ENCODE peak calls at places on chromosome 21, in five cellular contexts. G is stimulated activated CD4-positive, alpha-beta T cell treated with anti-CD3 and anti-CD28 coated beads, Interleukin-1b, Interleukin-23, amount 100 ng/mL, for 24 hours; U is A172; R is fibroblast of pulmonary artery; X is activated T-cell treated with anti-CD3 and anti-CD28 coated beads, Interleukin-2, amount 50 U/mL, for 72 hours. D is an unnamed sample.

GRCh38 chr21:42574234-42575027 is 60.8 kb downstream of the SLC37A1 start:
- DNase-seq in G (no peak), U (no peak), R (peak; percentile 35), X (no peak), D (no peak)

GRCh38 chr21:16308269-16308668 is 578.5 kb downstream of the USP25 start:
- DNase-seq in G (no peak), U (peak; percentile 52), R (peak; percentile 21), X (no peak), D (peak; percentile 76)

GRCh38 chr21:10273196-10273595 is 248.2 kb upstream of the TPTE start:
- DNase-seq in G (no peak), U (no peak), R (peak; percentile 23), X (no peak), D (no peak)

GRCh38 chr21:41903559-41904351 is 24.6 kb upstream of the PRDM15 start:
- DNase-seq in G (no peak), U (peak; percentile 41), R (no peak), X (no peak), D (no peak)

GRCh38 chr21:16983425-16983824 is 529.4 kb upstream of the CXADR start:
- DNase-seq in G (no peak), U (no peak), R (no peak), X (no peak), D (no peak)

GRCh38 chr21:42746593-42747266 is 93.3 kb downstream of the PDE9A start:
- DNase-seq in G (no peak), U (no peak), R (no peak), X (peak; percentile 44), D (no peak)

GRCh38 chr21:23853796-23854379 is 1753.4 kb downstream of the MRPL39 start:
- DNase-seq in G (no peak), U (peak; percentile 21), R (peak; percentile 41), X (peak; percentile 9), D (peak; percentile 24)

GRCh38 chr21:42056996-42057689 is 14.0 kb upstream of the UMODL1 start:
- DNase-seq in G (no peak), U (no peak), R (peak; percentile 58), X (no peak), D (peak; percentile 87)

GRCh38 chr21:41161428-41161827 is 6.5 kb upstream of the BACE2 start:
- DNase-seq in G (no peak), U (no peak), R (no peak), X (no peak), D (no peak)

GRCh38 chr21:31609081-31609480 is 50.4 kb upstream of the SOD1 start:
- DNase-seq in G (no peak), U (no peak), R (no peak), X (no peak), D (no peak)

GRCh38 chr21:43906585-43907370 is 41.8 kb downstream of the AGPAT3 start:
- DNase-seq in G (no peak), U (no peak), R (no peak), X (no peak), D (no peak)

GRCh38 chr21:46559291-46559983 is 45.4 kb downstream of the S100B start:
- DNase-seq in G (peak; percentile 26), U (no peak), R (no peak), X (peak; percentile 71), D (no peak)

GRCh38 chr21:42080788-42081083 is 9.6 kb downstream of the UMODL1 start:
- DNase-seq in G (no peak), U (no peak), R (peak; percentile 72), X (no peak), D (peak; percentile 60)

GRCh38 chr21:17915976-17916375 is 96.8 kb upstream of the C21orf91 start:
- DNase-seq in G (no peak), U (no peak), R (no peak), X (no peak), D (no peak)

GRCh38 chr21:45293214-45293725 is 5.6 kb upstream of the POFUT2 start:
- DNase-seq in G (no peak), U (peak; percentile 44), R (no peak), X (no peak), D (no peak)

GRCh38 chr21:44427241-44428120 is 27.8 kb upstream of the LRRC3 start:
- DNase-seq in G (no peak), U (no peak), R (no peak), X (no peak), D (no peak)

GRCh38 chr21:38315155-38315554 is 58.4 kb downstream of the KCNJ15 start:
- DNase-seq in G (no peak), U (no peak), R (no peak), X (no peak), D (peak; percentile 58)

GRCh38 chr21:32705139-32705538 is 22.7 kb downstream of the SYNJ1 start:
- DNase-seq in G (no peak), U (no peak), R (peak; percentile 36), X (no peak), D (peak; percentile 12)

GRCh38 chr21:44898011-44898493 is 22.6 kb downstream of the ITGB2 start:
- DNase-seq in G (no peak), U (no peak), R (no peak), X (no peak), D (no peak)

GRCh38 chr21:46269466-46269865 is 15.9 kb downstream of the MCM3AP start:
- DNase-seq in G (no peak), U (peak; percentile 44), R (no peak), X (no peak), D (no peak)

GRCh38 chr21:17438642-17439041 is 74.2 kb upstream of the CXADR start:
- DNase-seq in G (no peak), U (no peak), R (no peak), X (no peak), D (peak; percentile 32)

GRCh38 chr21:39430016-39430415 is 15.6 kb downstream of the LCA5L start:
- DNase-seq in G (no peak), U (no peak), R (no peak), X (no peak), D (no peak)

GRCh38 chr21:38984568-38984967 is 178.8 kb downstream of the ETS2 start:
- DNase-seq in G (no peak), U (no peak), R (no peak), X (no peak), D (no peak)

GRCh38 chr21:30620080-30620479 is 347 bp upstream of the KRTAP20-4 start:
- DNase-seq in G (no peak), U (no peak), R (no peak), X (no peak), D (no peak)

D was measured in astrocyte of the spinal cord.